ENCODE peak calls at places on chromosomes 1 and 21, in five cellular contexts. O, A, N, K and L are unnamed samples.
A peak's percentile ranks its signal among the peaks of the same experiment; 100 is the strongest.

GRCh38 chr21:17726047-17726446 is 93.1 kb downstream of the C21orf91 start:
- DNase-seq in K (no peak), A (peak; percentile 23), O (no peak), N (no peak), L (peak; percentile 46)

GRCh38 chr1:70331962-70332361 is 22.6 kb downstream of the ANKRD13C start:
- DNase-seq in K (no peak), O (no peak), N (no peak), A (no peak), L (no peak)

GRCh38 chr21:44006017-44006624 is 6.0 kb upstream of the TRAPPC10 start:
- DNase-seq in A (no peak), N (no peak), O (no peak), K (no peak), L (no peak)

GRCh38 chr1:220300442-220301121 is 28.3 kb upstream of the RAB3GAP2 start:
- DNase-seq in A (no peak), N (no peak), K (peak; percentile 38), O (no peak), L (peak; percentile 84)

GRCh38 chr1:226135059-226135651 is 51.4 kb downstream of the ACBD3 start:
- DNase-seq in A (no peak), N (no peak), K (no peak), O (no peak), L (no peak)

GRCh38 chr1:180249725-180250498 is 19.8 kb downstream of the LHX4 start:
- DNase-seq in O (no peak), A (no peak), N (no peak), K (no peak), L (no peak)

GRCh38 chr1:85374160-85374559 is 90.8 kb downstream of the DDAH1 start:
- DNase-seq in O (no peak), K (no peak), N (no peak), A (peak; percentile 22), L (no peak)

GRCh38 chr1:67355745-67356424 is 48.2 kb downstream of the IL12RB2 start:
- DNase-seq in K (peak; percentile 73), O (no peak), A (no peak), N (no peak), L (no peak)

GRCh38 chr1:154414606-154415005 is 9.5 kb downstream of the IL6R start:
- DNase-seq in O (no peak), K (no peak), N (no peak), A (no peak), L (no peak)

GRCh38 chr1:201709564-201710295 is 119.2 kb upstream of the IPO9 start:
- DNase-seq in N (peak; percentile 50), A (peak; percentile 23), K (peak; percentile 88), O (no peak), L (peak; percentile 62)

GRCh38 chr1:212465311-212465710 is 32.6 kb downstream of the NENF start:
- DNase-seq in K (no peak), O (no peak), N (no peak), A (no peak), L (no peak)

GRCh38 chr1:24867064-24867870 is 62.8 kb downstream of the RUNX3 start:
- DNase-seq in K (no peak), A (no peak), O (no peak), N (no peak), L (no peak)

GRCh38 chr1:172449012-172449584 is 5.2 kb upstream of the PIGC start:
- DNase-seq in K (no peak), A (no peak), N (no peak), O (no peak), L (no peak)

GRCh38 chr1:234840843-234841242 is 230.9 kb upstream of the IRF2BP2 start:
- DNase-seq in K (no peak), N (no peak), A (no peak), O (no peak), L (no peak)

GRCh38 chr21:16388291-16388690 is 658.5 kb downstream of the USP25 start:
- DNase-seq in K (no peak), O (no peak), N (no peak), A (no peak), L (peak; percentile 16)

GRCh38 chr1:247679639-247680038 is at the start of gene OR13G1:
- DNase-seq in A (no peak), O (no peak), K (no peak), N (no peak), L (no peak)

GRCh38 chr1:102776074-102776473 is 332.2 kb downstream of the COL11A1 start:
- DNase-seq in K (no peak), N (peak; percentile 15), A (no peak), O (no peak), L (no peak)

GRCh38 chr1:5832916-5833895 is 159.0 kb downstream of the NPHP4 start:
- DNase-seq in A (no peak), K (no peak), O (no peak), N (no peak), L (no peak)

GRCh38 chr21:41183575-41183974 is 15.6 kb downstream of the BACE2 start:
- DNase-seq in O (no peak), N (no peak), K (no peak), A (no peak), L (no peak)

GRCh38 chr1:87334351-87335174 is 5.9 kb downstream of the LMO4 start:
- DNase-seq in N (no peak), O (no peak), A (no peak), K (peak; percentile 24), L (peak; percentile 38)

GRCh38 chr1:67019600-67020136 is 34.3 kb downstream of the SLC35D1 start:
- DNase-seq in O (no peak), K (no peak), A (no peak), N (no peak), L (no peak)

GRCh38 chr1:52359676-52360594 is 6.1 kb downstream of the CC2D1B start:
- DNase-seq in N (no peak), K (no peak), A (no peak), O (no peak), L (no peak)

GRCh38 chr1:234721476-234722266 is 111.7 kb upstream of the IRF2BP2 start:
- DNase-seq in A (no peak), N (no peak), O (no peak), K (no peak), L (no peak)

GRCh38 chr1:84298688-84299535 is 2.6 kb upstream of the SAMD13 start:
- DNase-seq in N (no peak), A (no peak), K (peak; percentile 41), O (no peak), L (peak; percentile 30)

GRCh38 chr21:44421901-44422840 is 33.1 kb upstream of the LRRC3 start:
- DNase-seq in A (no peak), O (no peak), N (no peak), K (no peak), L (no peak)

GRCh38 chr1:192879416-192879815 is 70.6 kb downstream of the RGS2 start:
- DNase-seq in K (no peak), A (no peak), O (no peak), N (no peak), L (no peak)

GRCh38 chr1:164440222-164440621 is 118.8 kb upstream of the PBX1 start:
- DNase-seq in N (no peak), K (no peak), A (no peak), O (no peak), L (no peak)

GRCh38 chr1:214446772-214447556 is 104.4 kb downstream of the PTPN14 start:
- DNase-seq in K (no peak), A (peak; percentile 93), N (peak; percentile 82), O (no peak), L (peak; percentile 70)

GRCh38 chr1:100469578-100469977 is 68.4 kb upstream of the GPR88 start:
- DNase-seq in A (no peak), O (no peak), N (no peak), K (no peak), L (no peak)

GRCh38 chr1:54875000-54875399 is 12.0 kb downstream of the DHCR24 start:
- DNase-seq in N (no peak), K (peak; percentile 5), O (no peak), A (no peak), L (no peak)
- TF ChIP-seq JUND in N (no peak), K (no peak), O (no peak), A (no peak), L (no peak)

GRCh38 chr1:11701551-11701961 is 10.0 kb downstream of the DRAXIN start:
- DNase-seq in N (no peak), K (no peak), O (no peak), A (no peak), L (no peak)
- TF ChIP-seq JUND in N (no peak), K (no peak), O (no peak), A (no peak), L (no peak)

DNA sequence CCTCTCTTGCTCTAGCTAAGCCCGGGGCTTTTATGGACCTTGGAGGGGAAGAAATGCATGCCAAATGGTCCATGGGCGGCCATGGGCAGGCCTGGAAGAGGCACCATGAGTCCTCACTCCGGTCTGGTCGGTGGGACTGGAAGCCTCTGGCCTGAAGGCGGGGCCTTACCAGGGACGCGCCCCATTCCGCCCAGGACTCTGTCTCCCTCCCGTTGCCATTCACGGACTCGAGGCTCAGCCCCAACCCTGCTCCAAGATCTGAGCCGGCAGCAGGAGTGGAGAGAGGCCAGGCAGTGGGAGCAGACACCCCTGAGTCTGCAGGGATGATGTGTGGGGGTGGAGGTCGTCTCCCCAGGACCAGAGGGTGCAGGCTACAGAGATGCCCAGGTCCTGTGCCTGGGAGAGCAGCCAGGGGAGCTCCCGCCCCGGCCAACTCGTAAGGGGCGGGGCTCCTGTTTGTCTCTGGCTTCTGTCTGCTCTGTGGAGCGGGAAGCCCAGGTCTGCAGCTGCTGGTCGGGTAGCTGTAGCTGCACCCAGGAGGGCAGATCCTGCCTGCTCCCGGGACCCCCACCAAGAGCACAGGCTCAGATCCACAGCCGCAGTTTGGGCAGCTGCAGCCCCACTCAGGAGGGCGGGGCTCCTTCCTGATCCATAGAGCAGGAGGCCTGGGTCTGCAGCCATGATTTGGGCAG is 8.3 kb upstream of the KANK4 start:
- DNase-seq in A (no peak), N (no peak), K (no peak), O (no peak), L (no peak)
- TF ChIP-seq JUND in A (no peak), N (no peak), K (no peak), O (no peak), L (no peak)

DNA sequence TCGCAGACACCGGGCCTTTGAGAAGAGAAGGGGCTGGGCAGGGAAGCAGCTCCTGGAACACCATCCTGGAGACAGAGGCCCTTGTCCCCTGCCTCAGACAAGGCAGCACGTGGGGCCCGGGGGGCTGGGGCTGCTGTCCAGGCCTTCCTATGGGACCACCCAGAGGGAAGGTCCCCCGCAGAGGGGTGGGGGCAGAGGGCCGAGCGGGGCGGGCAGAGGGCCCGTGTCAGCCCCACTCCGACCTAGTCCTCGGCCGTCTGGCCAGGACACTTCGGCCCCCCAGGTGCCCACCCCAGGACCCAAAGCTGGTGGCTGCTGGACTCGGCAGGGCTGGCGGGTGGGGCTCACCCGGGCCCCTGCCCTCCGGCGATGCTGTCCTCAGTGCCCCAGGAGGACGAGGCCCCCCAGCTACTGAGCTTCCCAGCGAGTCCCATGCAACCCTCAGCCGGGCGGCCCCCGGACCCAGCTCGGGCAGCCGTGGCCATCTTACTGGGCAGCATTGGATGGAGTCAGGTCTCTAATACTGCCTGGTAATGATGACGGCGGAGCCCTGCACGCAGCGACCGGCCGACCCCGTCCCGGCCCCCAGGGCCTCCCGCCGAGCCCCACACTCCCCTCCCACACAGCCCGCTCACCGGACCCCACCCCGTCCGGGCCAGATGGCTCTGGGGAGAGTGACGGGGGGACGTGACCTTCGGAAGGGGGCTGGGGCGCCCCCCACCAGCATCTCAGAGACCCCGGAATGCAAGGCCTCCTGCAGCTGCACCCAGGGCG is 6.9 kb upstream of the TTLL10 start:
- DNase-seq in N (no peak), A (no peak), O (no peak), K (no peak), L (no peak)
- TF ChIP-seq JUND in N (no peak), A (no peak), O (no peak), K (no peak), L (no peak)

DNA sequence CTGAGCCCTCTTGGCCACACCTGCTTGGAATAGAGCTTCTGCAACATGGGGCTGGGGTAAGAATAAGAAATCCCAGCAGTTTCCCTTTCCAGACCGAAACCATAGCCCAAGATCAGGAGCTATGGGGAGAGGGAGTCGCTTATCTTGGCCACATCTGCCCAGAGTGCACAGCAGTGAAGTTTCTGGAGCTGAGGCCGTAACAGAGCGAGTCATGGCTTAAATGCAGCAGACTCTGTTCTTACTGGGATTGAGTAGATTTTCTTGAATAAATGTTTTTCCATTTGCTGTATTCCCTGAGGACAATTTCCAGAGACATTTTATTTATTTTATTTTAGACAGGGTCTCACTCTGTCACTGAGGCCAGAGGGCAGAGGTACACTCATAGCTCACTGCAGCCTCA is 33.5 kb downstream of the CFAP57 start:
- DNase-seq in O (no peak), A (no peak), N (no peak), K (no peak), L (no peak)
- TF ChIP-seq JUND in O (no peak), A (no peak), N (no peak), K (no peak), L (no peak)